ENCODE peak calls at places on chromosome 2, in five cellular contexts. Z is stimulated activated CD8-positive, alpha-beta memory T cell treated with anti-CD3 and anti-CD28 coated beads, Interleukin-7, amount 100 ng/mL, for 1 hour; L is A549; U is T47D; M is activated naive CD4-positive, alpha-beta T cell. C is an unnamed sample.

GRCh38 chr2:40243581-40243980 is 208.3 kb downstream of the SLC8A1 start:
- DNase-seq in M (no peak), L (no peak), Z (no peak), U (no peak), C (peak)

GRCh38 chr2:120559401-120559800 is 176.3 kb upstream of the GLI2 start:
- DNase-seq in Z (no peak), M (no peak), U (peak), L (no peak), C (peak)

GRCh38 chr2:151315381-151315903 is 26.0 kb upstream of the NMI start:
- DNase-seq in M (no peak), L (no peak), Z (no peak), U (no peak), C (no peak)

GRCh38 chr2:73983322-73984202 is 1.1 kb upstream of the TET3 start:
- DNase-seq in L (peak), Z (no peak), M (no peak), U (peak), C (no peak)

GRCh38 chr2:92073815-92074548 is 2797.2 kb upstream of the TEKT4 start:
- DNase-seq in M (no peak), Z (no peak), U (no peak), L (no peak), C (no peak)

GRCh38 chr2:215740071-215740470 is 273.3 kb downstream of the MREG start:
- DNase-seq in U (no peak), Z (no peak), M (no peak), L (no peak), C (no peak)

GRCh38 chr2:103252781-103253180 is 490.9 kb downstream of the TMEM182 start:
- DNase-seq in Z (no peak), L (no peak), M (no peak), U (no peak), C (no peak)

GRCh38 chr2:74871414-74871813 is 37.5 kb downstream of the HK2 start:
- DNase-seq in L (no peak), U (no peak), M (no peak), Z (no peak), C (no peak)

GRCh38 chr2:20249170-20249569 is 24.2 kb upstream of the SDC1 start:
- DNase-seq in Z (no peak), M (no peak), L (no peak), U (no peak), C (no peak)

GRCh38 chr2:136242687-136243277 is 124.8 kb upstream of the CXCR4 start:
- DNase-seq in M (no peak), L (no peak), Z (peak), U (no peak), C (peak)

GRCh38 chr2:205767617-205768016 is 85.3 kb downstream of the NRP2 start:
- DNase-seq in M (no peak), Z (no peak), L (no peak), U (no peak), C (no peak)

GRCh38 chr2:50782543-50782942 is 249.4 kb downstream of the NRXN1 start:
- DNase-seq in L (no peak), Z (no peak), U (no peak), M (no peak), C (no peak)

GRCh38 chr2:130963849-130964793 is 127.4 kb downstream of the ARHGEF4 start:
- DNase-seq in Z (no peak), M (no peak), U (no peak), L (peak), C (peak)

GRCh38 chr2:191968151-191968550 is 121.3 kb upstream of the CAVIN2 start:
- DNase-seq in Z (no peak), L (no peak), U (no peak), M (no peak), C (no peak)

GRCh38 chr2:130824492-130825061 is 12.1 kb upstream of the ARHGEF4 start:
- DNase-seq in Z (peak), L (peak), U (no peak), M (peak), C (peak)

GRCh38 chr2:15812187-15812830 is 128.0 kb upstream of the MYCN start:
- DNase-seq in M (no peak), Z (no peak), U (no peak), L (no peak), C (no peak)